ENCODE peak calls at places on chromosomes 16 and 17, in seven cellular contexts. M is nephron progenitor cell; U is NCI-H524; H is stimulated activated CD4-positive, alpha-beta T cell treated with anti-CD3 and anti-CD28 coated beads, Interleukin-2, amount 100 ng/mL, for 48 hours; C is midbrain; R is cardiac muscle cell; F is cardiac fibroblast. V is an unnamed sample.
A peak's percentile ranks its signal among the peaks of the same experiment; 100 is the strongest.

GRCh38 chr16:11796227-11797165 is 562 bp downstream of the ZC3H7A start:
- DNase-seq in M (peak; percentile 61), U (no peak), H (no peak), C (peak; percentile 41), R (peak; percentile 59), F (peak; percentile 57), V (peak; percentile 20)

GRCh38 chr16:75653926-75654325 is 6.4 kb downstream of the TERF2IP start:
- DNase-seq in M (no peak), U (no peak), H (no peak), C (no peak), R (no peak), F (peak; percentile 57), V (no peak)

GRCh38 chr16:72400257-72401078 is 228.5 kb upstream of the PMFBP1 start:
- DNase-seq in M (peak; percentile 57), U (peak; percentile 45), H (peak; percentile 14), C (peak; percentile 78), R (peak; percentile 84), F (peak; percentile 87), V (peak; percentile 15)

GRCh38 chr16:981695-982151 is at the start of gene SOX8:
- DNase-seq in M (peak; percentile 80), U (no peak), H (no peak), C (no peak), R (no peak), F (no peak), V (no peak)

GRCh38 chr16:12113581-12114375 is 137.2 kb downstream of the SNX29 start:
- DNase-seq in M (peak; percentile 55), U (peak; percentile 62), H (no peak), C (no peak), R (no peak), F (no peak), V (no peak)

GRCh38 chr16:78740269-78740668 is 640.8 kb downstream of the WWOX start:
- DNase-seq in M (no peak), U (no peak), H (no peak), C (no peak), R (no peak), F (no peak), V (no peak)

GRCh38 chr16:17412221-17412620 is 58.5 kb downstream of the XYLT1 start:
- DNase-seq in M (no peak), U (no peak), H (no peak), C (no peak), R (no peak), F (no peak), V (no peak)

GRCh38 chr17:19380551-19381284 is 2.4 kb downstream of the MAPK7 start:
- DNase-seq in M (no peak), U (no peak), H (no peak), C (no peak), R (no peak), F (no peak), V (no peak)

GRCh38 chr16:88455610-88456355 is 2.7 kb downstream of the ZFPM1 start:
- DNase-seq in M (peak; percentile 60), U (no peak), H (peak; percentile 72), C (no peak), R (peak; percentile 74), F (peak; percentile 45), V (no peak)

GRCh38 chr17:78159575-78160158 is 8.7 kb upstream of the SYNGR2 start:
- DNase-seq in M (no peak), U (no peak), H (no peak), C (no peak), R (peak; percentile 77), F (peak; percentile 46), V (no peak)

GRCh38 chr17:12867726-12868125 is 78.4 kb downstream of the ARHGAP44 start:
- DNase-seq in M (no peak), U (no peak), H (no peak), C (no peak), R (no peak), F (no peak), V (no peak)

GRCh38 chr16:30660424-30661251 is 2.4 kb downstream of the FBRS start:
- DNase-seq in M (no peak), U (no peak), H (peak; percentile 61), C (no peak), R (no peak), F (peak; percentile 61), V (peak; percentile 81)

GRCh38 chr17:80781188-80781577 is 210.5 kb upstream of the CHMP6 start:
- DNase-seq in M (no peak), U (no peak), H (no peak), C (no peak), R (no peak), F (no peak), V (no peak)

GRCh38 chr17:33204701-33205100 is 88.4 kb downstream of the ASIC2 start:
- DNase-seq in M (no peak), U (no peak), H (no peak), C (no peak), R (no peak), F (no peak), V (no peak)

GRCh38 chr16:85072947-85073346 is 39.3 kb downstream of the CIBAR2 start:
- DNase-seq in M (no peak), U (peak; percentile 72), H (no peak), C (no peak), R (peak; percentile 78), F (peak; percentile 71), V (no peak)

GRCh38 chr17:82684207-82684903 is 14.1 kb downstream of the RAB40B start:
- DNase-seq in M (no peak), U (no peak), H (no peak), C (no peak), R (no peak), F (no peak), V (no peak)

GRCh38 chr17:4852504-4853075 is 19.4 kb downstream of the MINK1 start:
- DNase-seq in M (no peak), U (no peak), H (no peak), C (no peak), R (peak; percentile 56), F (peak; percentile 43), V (no peak)

GRCh38 chr17:14068542-14069250 is 608 bp upstream of the COX10 start:
- DNase-seq in M (no peak), U (no peak), H (no peak), C (no peak), R (no peak), F (no peak), V (no peak)

GRCh38 chr17:40490289-40490853 is 11.1 kb downstream of the TNS4 start:
- DNase-seq in M (peak; percentile 25), U (peak; percentile 86), H (no peak), C (peak; percentile 64), R (peak; percentile 90), F (peak; percentile 79), V (no peak)

GRCh38 chr16:31063843-31064611 is 10.0 kb downstream of the ZNF668 start:
- DNase-seq in M (no peak), U (no peak), H (no peak), C (no peak), R (no peak), F (no peak), V (no peak)

GRCh38 chr17:45277216-45277849 is 15.4 kb upstream of the SPATA32 start:
- DNase-seq in M (peak; percentile 90), U (peak; percentile 89), H (peak; percentile 90), C (peak; percentile 89), R (peak; percentile 96), F (peak; percentile 96), V (peak; percentile 80)

GRCh38 chr17:19706791-19707727 is 9.3 kb downstream of the SLC47A2 start:
- DNase-seq in M (no peak), U (peak; percentile 96), H (no peak), C (no peak), R (no peak), F (no peak), V (no peak)

GRCh38 chr16:2154533-2155090 is 970 bp upstream of the TRAF7 start:
- DNase-seq in M (no peak), U (no peak), H (no peak), C (no peak), R (no peak), F (peak; percentile 20), V (no peak)

GRCh38 chr16:50025544-50025931 is 513 bp downstream of the CNEP1R1 start:
- DNase-seq in M (no peak), U (no peak), H (peak; percentile 17), C (no peak), R (peak; percentile 22), F (peak; percentile 12), V (no peak)

GRCh38 chr17:18859256-18859655 is 1.3 kb downstream of the PRPSAP2 start:
- DNase-seq in M (no peak), U (no peak), H (no peak), C (peak; percentile 39), R (peak; percentile 63), F (peak; percentile 66), V (no peak)

GRCh38 chr17:9360610-9361571 is 214.7 kb downstream of the STX8 start:
- DNase-seq in M (peak; percentile 47), U (peak; percentile 33), H (no peak), C (no peak), R (peak; percentile 90), F (peak; percentile 74), V (no peak)

GRCh38 chr17:1324201-1324750 is 44.8 kb downstream of the TRARG1 start:
- DNase-seq in M (no peak), U (no peak), H (no peak), C (no peak), R (no peak), F (no peak), V (peak; percentile 11)

V was measured in naive B cell.